ENCODE peak calls at places on chromosomes 7 and 10, in four cellular contexts. D is iPS DF 19.7; A is CD4-positive, CD25-positive, alpha-beta regulatory T cell; R is endothelial cell. U is an unnamed sample.

GRCh38 chr10:114879541-114880158 is 58.1 kb downstream of the FHIP2A start:
- DNase-seq in R (peak), A (peak), D (no peak), U (peak)

GRCh38 chr7:2761131-2761624 is 73.2 kb downstream of the AMZ1 start:
- DNase-seq in A (no peak), R (no peak), D (no peak), U (no peak)

GRCh38 chr10:110220383-110220782 is 13.0 kb downstream of the MXI1 start:
- DNase-seq in D (no peak), A (no peak), R (no peak), U (no peak)

GRCh38 chr10:623039-623438 is 66.4 kb downstream of the DIP2C start:
- DNase-seq in D (no peak), A (no peak), R (no peak), U (no peak)

GRCh38 chr10:76024460-76025123 is 593.2 kb downstream of the LRMDA start:
- DNase-seq in D (no peak), A (no peak), R (no peak), U (no peak)

GRCh38 chr7:155299539-155300202 is 2.0 kb downstream of the INSIG1 start:
- DNase-seq in R (no peak), D (no peak), A (no peak), U (no peak)

GRCh38 chr7:93690021-93690420 is 115.5 kb upstream of the CALCR start:
- DNase-seq in A (no peak), D (no peak), R (no peak), U (no peak)

GRCh38 chr7:120725376-120726039 is 132.4 kb downstream of the TSPAN12 start:
- DNase-seq in D (peak), A (no peak), R (no peak), U (no peak)

GRCh38 chr10:43891241-43891640 is 242.6 kb upstream of the ZNF32 start:
- DNase-seq in R (no peak), D (no peak), A (no peak), U (no peak)

GRCh38 chr7:47310020-47310419 is 271.9 kb downstream of the TNS3 start:
- DNase-seq in R (no peak), A (no peak), D (no peak), U (no peak)

GRCh38 chr7:114175140-114175539 is 239.5 kb upstream of the FOXP2 start:
- DNase-seq in R (no peak), D (no peak), A (no peak), U (no peak)

GRCh38 chr10:43809211-43809930 is 160.7 kb upstream of the ZNF32 start:
- DNase-seq in D (no peak), R (no peak), A (no peak), U (no peak)

GRCh38 chr7:123499211-123499968 is 35.0 kb downstream of the IQUB start:
- DNase-seq in A (no peak), D (no peak), R (no peak), U (no peak)